ENCODE peak calls at places on chromosomes 1 and 21, in four cellular contexts. N is H1, C is GM12878, O is HepG2. K is an unnamed sample.
A peak's percentile ranks its signal among the peaks of the same experiment; 100 is the strongest.

GRCh38 chr1:39632491-39633417 is 6.7 kb downstream of the HEYL start:
- DNase-seq in N (no peak), C (no peak), O (no peak), K (no peak)

GRCh38 chr1:32676945-32677344 is 25.6 kb downstream of the SYNC start:
- DNase-seq in N (no peak), C (no peak), O (no peak), K (no peak)

GRCh38 chr1:11211925-11212587 is 22.9 kb downstream of the ANGPTL7 start:
- DNase-seq in N (no peak), C (no peak), O (no peak), K (no peak)

GRCh38 chr1:54273092-54273836 is 73.3 kb downstream of the MRPL37 start:
- DNase-seq in N (no peak), C (peak; percentile 19), O (no peak), K (peak; percentile 80)

GRCh38 chr1:168907053-168907452 is 178.0 kb upstream of the DPT start:
- DNase-seq in N (no peak), C (no peak), O (peak; percentile 73), K (no peak)

GRCh38 chr21:45506241-45506817 is 35.9 kb downstream of the SLC19A1 start:
- DNase-seq in N (no peak), C (no peak), O (no peak), K (no peak)

GRCh38 chr1:192805832-192806323 is 3.0 kb upstream of the RGS2 start:
- DNase-seq in N (no peak), C (no peak), O (peak; percentile 68), K (peak; percentile 50)

GRCh38 chr1:2341706-2342383 is 49.5 kb downstream of the MORN1 start:
- DNase-seq in N (no peak), C (no peak), O (no peak), K (no peak)

GRCh38 chr1:28518745-28519341 is 13.0 kb downstream of the RCC1 start:
- DNase-seq in N (no peak), C (no peak), O (peak; percentile 84), K (no peak)

GRCh38 chr21:46045154-46045553 is 52.8 kb upstream of the COL6A2 start:
- DNase-seq in N (no peak), C (no peak), O (no peak), K (no peak)

GRCh38 chr21:8993943-8994639 is 1527.3 kb upstream of the TPTE start:
- DNase-seq in N (no peak), C (no peak), O (peak; percentile 90), K (no peak)

GRCh38 chr1:1306661-1307260 is 969 bp downstream of the ACAP3 start:
- DNase-seq in N (no peak), C (no peak), O (peak; percentile 60), K (no peak)

GRCh38 chr21:31128234-31128633 is 90.0 kb upstream of the KRTAP19-8 start:
- DNase-seq in N (no peak), C (no peak), O (no peak), K (no peak)

GRCh38 chr1:12511516-12512468 is 106.2 kb downstream of the DHRS3 start:
- DNase-seq in N (no peak), C (no peak), O (no peak), K (no peak)

GRCh38 chr1:229060140-229060539 is 210.8 kb upstream of the RAB4A start:
- DNase-seq in N (no peak), C (no peak), O (no peak), K (peak; percentile 43)

GRCh38 chr1:229059671-229060079 is 211.2 kb upstream of the RAB4A start:
- DNase-seq in N (no peak), C (no peak), O (no peak), K (peak; percentile 61)

GRCh38 chr1:229058716-229059115 is 212.2 kb upstream of the RAB4A start:
- DNase-seq in N (no peak), C (no peak), O (no peak), K (peak; percentile 81)

GRCh38 chr1:229062135-229062534 is 208.8 kb upstream of the RAB4A start:
- DNase-seq in N (no peak), C (no peak), O (no peak), K (no peak)

GRCh38 chr1:229058111-229058551 is 212.8 kb upstream of the RAB4A start:
- DNase-seq in N (no peak), C (no peak), O (no peak), K (peak; percentile 30)
- TF ChIP-seq TCF12 in N (no peak), C (no peak), O (no peak), K (no peak)

DNA sequence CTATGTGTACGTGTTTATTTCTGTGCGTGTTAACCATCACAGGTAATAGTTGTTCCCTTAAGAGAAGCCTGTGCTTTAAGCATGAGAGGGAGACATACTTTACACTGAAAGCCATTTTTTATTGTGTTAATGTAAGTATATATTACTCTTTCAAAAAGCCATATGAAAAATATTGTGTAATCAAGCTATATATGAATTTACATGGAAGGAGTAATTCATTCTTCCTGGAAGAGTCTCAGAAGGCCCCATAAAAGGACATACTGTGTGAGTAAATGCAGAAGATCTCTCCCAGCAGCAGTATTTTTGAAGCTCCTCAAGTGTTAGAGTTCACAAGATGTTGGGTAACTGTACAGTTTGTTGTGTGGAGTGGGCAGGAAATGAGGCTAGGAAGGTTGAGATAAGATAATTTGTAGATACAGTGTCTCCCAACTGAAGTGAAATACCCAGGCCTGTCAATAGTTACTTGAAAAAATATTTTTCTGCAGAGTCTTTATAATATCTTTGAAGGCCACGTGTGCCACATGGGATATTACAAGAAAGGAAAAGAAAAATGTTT is 138.3 kb downstream of the PTGER3 start:
- DNase-seq in N (no peak), C (no peak), O (no peak), K (no peak)
- TF ChIP-seq YY1 in N (no peak), C (no peak), O (no peak), K (no peak)

DNA sequence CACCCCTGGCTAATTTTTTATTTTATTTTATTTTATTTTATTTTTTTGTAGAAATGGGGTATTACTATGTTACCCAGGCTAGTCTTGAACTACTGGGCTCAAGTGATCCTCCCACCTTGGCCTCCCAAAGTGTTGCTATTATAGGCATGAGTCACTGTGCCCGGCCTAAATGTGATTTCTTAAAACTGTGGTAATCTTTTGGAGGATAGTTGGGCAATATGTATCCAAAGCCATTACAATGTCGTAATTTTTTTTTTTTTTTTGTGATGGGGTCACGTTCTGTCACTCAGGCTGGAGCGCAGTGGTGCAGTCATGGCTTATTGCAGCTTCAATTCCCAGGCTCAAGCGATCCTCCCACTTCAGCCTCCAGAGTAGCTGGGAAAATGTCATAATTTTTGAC is 14.2 kb downstream of the ETV3L start:
- DNase-seq in N (no peak), C (no peak), O (no peak), K (no peak)
- TF ChIP-seq TCF12 in N (no peak), C (no peak), O (no peak), K (no peak)

GRCh38 chr1:77605246-77606026 is 77.0 kb downstream of the ZZZ3 start:
- DNase-seq in N (no peak), C (no peak), O (no peak), K (no peak)
- TF ChIP-seq YY1 in N (no peak), C (no peak), O (no peak), K (no peak)

DNA sequence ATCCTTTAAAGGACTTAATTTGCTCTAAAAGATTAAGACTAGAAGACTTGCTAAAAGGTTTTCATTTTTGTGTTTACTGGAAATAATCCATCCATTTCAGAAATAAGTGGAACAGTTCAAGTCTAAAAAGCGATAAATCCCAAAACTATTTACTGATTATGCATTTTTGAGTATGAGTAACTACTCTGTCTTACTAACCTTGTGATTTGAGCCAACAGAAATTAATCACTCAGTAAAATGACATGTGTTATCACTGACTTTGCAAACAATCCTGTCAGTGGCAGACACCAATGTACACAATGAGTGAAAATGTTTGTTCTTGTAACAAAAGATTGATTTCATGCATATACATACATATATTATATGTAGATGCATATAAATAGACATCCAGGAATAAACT is 218.0 kb downstream of the DENND1B start:
- DNase-seq in N (no peak), C (no peak), O (peak; percentile 44), K (no peak)
- TF ChIP-seq TCF12 in N (no peak), C (no peak), O (no peak), K (no peak)

GRCh38 chr1:63818567-63819340 is 44.9 kb downstream of the ROR1 start:
- DNase-seq in N (no peak), C (no peak), O (no peak), K (no peak)

GRCh38 chr1:63822540-63822939 is 48.7 kb downstream of the ROR1 start:
- DNase-seq in N (no peak), C (no peak), O (no peak), K (no peak)

GRCh38 chr1:63824386-63824898 is 50.6 kb downstream of the ROR1 start:
- DNase-seq in N (no peak), C (no peak), O (no peak), K (no peak)

GRCh38 chr1:63819795-63820194 is 46.0 kb downstream of the ROR1 start:
- DNase-seq in N (no peak), C (no peak), O (no peak), K (no peak)

GRCh38 chr1:63821650-63822049 is 47.8 kb downstream of the ROR1 start:
- DNase-seq in N (no peak), C (no peak), O (no peak), K (no peak)
- TF ChIP-seq YY1 in N (no peak), C (no peak), O (no peak), K (no peak)

GRCh38 chr1:241532173-241532553 is at the start of gene KMO:
- DNase-seq in N (no peak), C (no peak), O (no peak), K (no peak)
- TF ChIP-seq TCF12 in N (no peak), C (no peak), O (no peak), K (no peak)

GRCh38 chr1:22550021-22550420 is 13.3 kb upstream of the EPHA8 start:
- DNase-seq in N (no peak), C (no peak), O (no peak), K (no peak)
- TF ChIP-seq YY1 in N (no peak), C (no peak), O (no peak), K (no peak)

DNA sequence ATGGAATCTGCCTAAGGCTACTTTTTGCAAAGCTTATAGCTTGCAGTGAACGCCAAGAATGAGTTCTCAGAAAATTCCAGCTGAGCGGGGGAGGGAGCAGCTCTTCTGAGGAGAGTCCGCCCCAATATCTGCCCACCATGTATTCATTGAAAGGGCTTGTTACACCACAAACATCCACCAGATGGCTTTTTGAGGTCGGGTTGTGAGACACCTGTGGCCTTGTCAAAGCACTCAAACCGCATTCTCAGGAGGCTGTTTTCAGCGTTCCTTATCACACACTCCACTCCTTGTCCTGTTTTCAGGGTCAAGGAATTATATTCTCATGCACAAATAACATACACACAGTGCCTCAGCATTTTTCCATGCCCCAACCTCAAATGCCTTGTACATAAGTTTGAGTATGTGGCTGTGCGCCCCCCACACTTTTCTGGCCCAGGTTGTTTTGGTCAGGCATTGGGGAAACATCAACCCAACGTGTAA is 3.9 kb upstream of the C4BPB start:
- DNase-seq in N (peak; percentile 27), C (no peak), O (peak; percentile 71), K (peak; percentile 45)
- TF ChIP-seq TCF12 in N (no peak), C (peak; percentile 78), O (no peak), K (no peak)

DNA sequence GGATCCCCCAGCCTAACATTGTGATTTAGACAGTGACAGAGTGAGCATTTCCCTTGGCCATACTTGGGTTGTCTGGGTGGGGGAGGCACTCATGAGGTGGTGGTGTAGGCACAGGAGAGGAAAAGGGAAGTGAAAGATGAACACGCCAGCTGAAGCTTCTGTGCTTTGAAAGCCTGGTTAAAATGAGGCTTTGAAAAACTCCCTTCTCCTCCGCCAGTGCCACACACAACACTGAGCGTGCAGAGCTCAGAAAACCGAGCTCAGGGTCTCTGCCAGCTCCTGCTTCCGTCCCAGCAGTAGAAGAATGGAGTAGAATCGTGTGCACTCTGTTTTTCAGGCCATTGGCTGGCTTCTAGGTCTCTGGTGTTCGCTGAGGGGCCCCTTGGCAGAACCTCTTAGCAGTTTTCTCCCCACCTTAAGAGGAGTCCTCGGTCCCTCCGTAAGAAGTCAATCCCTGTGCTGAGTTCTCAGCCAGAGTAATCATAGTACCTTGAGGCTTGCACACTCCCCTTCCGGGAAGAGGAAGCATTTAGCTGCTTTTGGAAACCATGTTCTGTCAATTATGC is 12.9 kb downstream of the PLEKHM2 start:
- DNase-seq in N (no peak), C (peak; percentile 93), O (no peak), K (no peak)
- TF ChIP-seq YY1 in N (no peak), C (peak; percentile 65), O (no peak), K (no peak)

K was measured in SK-N-SH.